ENCODE peak calls at places on chromosomes 5 and 9, in five cellular contexts. J is fibroblast of lung; T is GM23248; Y is A549; Z is CD4-positive, alpha-beta memory T cell. K is an unnamed sample.

GRCh38 chr5:37933586-37933985 is 93.7 kb upstream of the GDNF start:
- DNase-seq in Z (no peak), J (no peak), T (no peak), Y (no peak), K (no peak)

GRCh38 chr5:135461752-135462151 is 9.6 kb upstream of the TIFAB start:
- DNase-seq in Y (no peak), T (no peak), Z (no peak), J (no peak), K (no peak)

GRCh38 chr5:72599519-72600400 is 92.5 kb upstream of the ZNF366 start:
- DNase-seq in J (no peak), Y (peak; percentile 6), Z (no peak), T (peak; percentile 72), K (no peak)

GRCh38 chr5:148224131-148224742 is 14.1 kb upstream of the MARCOL start:
- DNase-seq in T (peak; percentile 38), Y (no peak), J (no peak), Z (no peak), K (no peak)

GRCh38 chr9:94881023-94881422 is 154.5 kb downstream of the AOPEP start:
- DNase-seq in Z (no peak), Y (no peak), T (peak; percentile 41), J (no peak), K (no peak)

GRCh38 chr5:14383923-14384322 is 197.7 kb upstream of the OTULINL start:
- DNase-seq in T (no peak), Z (no peak), Y (no peak), J (no peak), K (no peak)

GRCh38 chr9:100372648-100373047 is 19.9 kb upstream of the TEX10 start:
- DNase-seq in Y (no peak), T (no peak), J (no peak), Z (no peak), K (no peak)

GRCh38 chr9:38061326-38061947 is 7.6 kb downstream of the SHB start:
- DNase-seq in J (no peak), Y (no peak), T (no peak), Z (no peak), K (no peak)

GRCh38 chr5:152271420-152271819 is 133.7 kb downstream of the NMUR2 start:
- DNase-seq in Y (peak; percentile 1), Z (peak; percentile 10), T (peak; percentile 4), J (no peak), K (no peak)

GRCh38 chr5:176447538-176447981 is 625 bp upstream of the FAF2 start:
- DNase-seq in Y (no peak), J (no peak), T (no peak), Z (no peak), K (peak; percentile 24)

GRCh38 chr9:87620727-87621322 is 105.1 kb upstream of the CTSL start:
- DNase-seq in J (no peak), T (no peak), Z (no peak), Y (no peak), K (no peak)

GRCh38 chr9:14151451-14151850 is 162.5 kb downstream of the NFIB start:
- DNase-seq in Y (no peak), Z (no peak), J (no peak), T (no peak), K (no peak)

GRCh38 chr5:150070821-150071220 is 15.5 kb downstream of the CSF1R start:
- DNase-seq in Z (no peak), J (no peak), T (no peak), Y (no peak), K (no peak)

GRCh38 chr5:95113489-95113888 is 171.4 kb downstream of the MCTP1 start:
- DNase-seq in J (peak; percentile 12), T (peak; percentile 58), Z (no peak), Y (no peak), K (no peak)

GRCh38 chr5:154385236-154385512 is 60.6 kb upstream of the SAP30L start:
- DNase-seq in J (no peak), Y (no peak), Z (no peak), T (no peak), K (no peak)

GRCh38 chr5:10116594-10116993 is 133.1 kb downstream of the ATPSCKMT start:
- DNase-seq in J (no peak), Z (no peak), Y (no peak), T (no peak), K (no peak)

GRCh38 chr5:122091942-122092600 is 14.0 kb upstream of the LOX start:
- DNase-seq in Z (no peak), J (peak; percentile 65), Y (no peak), T (peak; percentile 81), K (no peak)

GRCh38 chr5:180339583-180340183 is 13.5 kb downstream of the GFPT2 start:
- DNase-seq in J (peak; percentile 45), Y (no peak), Z (no peak), T (peak; percentile 57), K (no peak)

DNA sequence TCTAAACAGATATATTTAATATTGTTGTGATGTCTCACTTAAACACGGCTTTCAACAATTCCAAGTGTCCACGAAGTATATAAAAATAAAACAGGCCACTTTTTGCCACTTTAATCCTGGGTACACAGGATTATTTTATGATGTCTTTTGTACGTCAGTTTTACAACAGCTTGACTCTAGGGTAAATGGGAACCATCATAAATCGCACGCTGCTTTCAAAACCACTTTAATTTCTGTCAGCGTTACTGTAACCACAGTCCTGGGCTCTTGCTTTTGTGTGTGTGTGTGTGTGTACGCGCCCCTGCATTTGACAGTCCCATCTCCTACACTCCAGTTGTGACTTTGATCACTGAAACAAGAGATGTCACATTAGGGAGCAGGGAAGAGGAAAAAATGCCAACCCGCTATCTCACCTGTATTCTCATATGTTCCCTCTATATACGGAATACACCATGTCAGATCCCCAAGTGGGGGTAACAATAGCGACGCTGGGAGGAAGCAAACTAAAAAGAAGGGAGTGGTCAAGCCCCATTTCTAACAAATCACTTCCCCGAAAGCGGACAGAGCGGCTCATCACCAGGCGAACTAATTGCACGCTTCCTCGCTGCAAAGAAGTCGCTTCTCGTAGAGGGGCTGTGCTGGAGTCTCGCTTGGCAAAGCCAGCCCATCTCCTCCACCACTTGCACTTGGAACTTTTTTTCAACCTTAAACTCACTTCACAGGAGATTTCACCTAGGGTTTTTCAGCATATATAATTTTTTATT is 1.1 kb downstream of the BNC2 start:
- DNase-seq in J (peak; percentile 64), T (no peak), Y (no peak), Z (no peak), K (no peak)
- H3K4me3 ChIP-seq in J (peak overlapping the region; percentile 83), T (peak overlapping the region; percentile 95), Y (peak overlapping the region; percentile 90), Z (no peak overlapping the region), K (peak overlapping the region; percentile 79)

GRCh38 chr9:104907278-104907951 is 20.5 kb downstream of the ABCA1 start:
- DNase-seq in Z (no peak), T (peak; percentile 88), Y (no peak), J (peak; percentile 79), K (no peak)
- H3K27ac ChIP-seq in Z (no peak overlapping the region), T (peak overlapping the region; percentile 98), Y (peak overlapping the region; percentile 37), J (peak overlapping the region; percentile 64), K (peak overlapping the region; percentile 93)

GRCh38 chr5:173850664-173851063 is 37.5 kb upstream of the CPEB4 start:
- DNase-seq in J (no peak), Z (no peak), T (no peak), Y (no peak), K (no peak)

GRCh38 chr5:173853370-173854131 is 34.6 kb upstream of the CPEB4 start:
- DNase-seq in T (peak; percentile 14), Z (no peak), J (no peak), Y (no peak), K (no peak)

GRCh38 chr5:173852790-173853350 is 35.3 kb upstream of the CPEB4 start:
- DNase-seq in T (no peak), Z (no peak), J (no peak), Y (no peak), K (no peak)

GRCh38 chr5:173849908-173850307 is 38.2 kb upstream of the CPEB4 start:
- DNase-seq in Z (no peak), J (no peak), Y (no peak), T (no peak), K (no peak)

GRCh38 chr5:173851595-173852248 is 36.4 kb upstream of the CPEB4 start:
- DNase-seq in Y (no peak), J (no peak), Z (no peak), T (no peak), K (no peak)
- H3K4me1 ChIP-seq in Y (peaks cover 6% of the 10 kb centered on the region), J (no peaks in the 10 kb centered on the region), Z (no peaks in the 10 kb centered on the region), T (no peaks in the 10 kb centered on the region), K (no peaks in the 10 kb centered on the region)

GRCh38 chr9:137185921-137186320 is 2.4 kb downstream of the ANAPC2 start:
- DNase-seq in J (no peak), T (no peak), Y (no peak), Z (no peak), K (no peak)

GRCh38 chr9:137188086-137188489 is 272 bp downstream of the ANAPC2 start:
- DNase-seq in T (no peak), J (no peak), Y (no peak), Z (no peak), K (no peak)

GRCh38 chr9:137184881-137185660 is 3.3 kb downstream of the ANAPC2 start:
- DNase-seq in Y (no peak), Z (no peak), J (no peak), T (no peak), K (no peak)

GRCh38 chr9:137187386-137187785 is 974 bp downstream of the ANAPC2 start:
- DNase-seq in J (no peak), Z (no peak), Y (no peak), T (no peak), K (no peak)

DNA sequence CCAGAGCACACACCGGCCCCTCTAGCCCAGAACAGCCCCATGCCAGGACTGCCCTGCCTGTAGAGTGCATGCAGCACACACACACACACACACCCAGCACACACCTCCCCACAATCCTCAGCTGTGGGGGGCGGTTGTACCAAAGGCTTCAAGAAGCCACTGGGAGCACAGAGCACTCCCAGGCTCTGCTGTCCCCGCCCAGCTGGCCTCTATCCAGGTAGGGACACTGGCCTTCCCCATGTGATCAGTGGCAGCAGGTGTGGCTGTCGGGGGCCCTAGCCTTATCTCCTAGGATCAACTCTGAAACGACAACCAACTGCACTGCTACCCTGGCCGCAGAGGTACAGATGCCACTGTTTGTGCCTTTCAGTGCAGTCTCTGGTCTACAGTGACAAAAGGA is 2.0 kb downstream of the ANAPC2 start:
- DNase-seq in J (no peak), Z (no peak), Y (no peak), T (no peak), K (no peak)
- H3K4me3 ChIP-seq in J (no peak overlapping the region), Z (no peak overlapping the region), Y (no peak overlapping the region), T (peak overlapping the region; percentile 83), K (peak overlapping the region; percentile 100)

K was measured in breast epithelium.